ENCODE peak calls at places on chromosomes 6 and 20, in six cellular contexts. Q is ascending aorta, O is coronary artery, Z is right cardiac atrium, J is adrenal gland, S is cardiac muscle cell. K is an unnamed sample.
A peak's percentile ranks its signal among the peaks of the same experiment; 100 is the strongest.

GRCh38 chr20:11520596-11520995 is 397.1 kb upstream of the BTBD3 start:
- DNase-seq in S (no peak), O (no peak), J (no peak), Z (no peak), Q (no peak), K (no peak)

GRCh38 chr20:52889225-52889624 is 82.9 kb upstream of the TSHZ2 start:
- DNase-seq in J (no peak), Z (no peak), S (peak; percentile 57), Q (no peak), O (no peak), K (no peak)

GRCh38 chr6:125953502-125953875 is 3.1 kb upstream of the HINT3 start:
- DNase-seq in S (no peak), Q (no peak), O (no peak), J (no peak), Z (no peak), K (peak; percentile 45)

GRCh38 chr20:13462091-13462490 is 176.6 kb downstream of the TASP1 start:
- DNase-seq in S (no peak), J (no peak), Q (no peak), Z (no peak), O (no peak), K (no peak)

GRCh38 chr6:25218346-25218745 is 60.8 kb upstream of the CARMIL1 start:
- DNase-seq in S (no peak), J (peak; percentile 54), Q (no peak), Z (no peak), O (no peak), K (no peak)

GRCh38 chr20:61942526-61942925 is 123.2 kb downstream of the TAF4 start:
- DNase-seq in O (no peak), S (no peak), Z (no peak), J (no peak), Q (no peak), K (peak; percentile 19)

GRCh38 chr20:10131612-10132345 is 86.9 kb upstream of the SNAP25 start:
- DNase-seq in Q (no peak), S (peak; percentile 83), J (peak; percentile 90), O (no peak), Z (peak; percentile 92), K (no peak)

GRCh38 chr6:159679091-159680077 is 13.7 kb downstream of the SOD2 start:
- DNase-seq in O (no peak), Z (no peak), Q (no peak), J (no peak), S (no peak), K (no peak)

GRCh38 chr6:81894788-81895221 is 142.3 kb upstream of the TENT5A start:
- DNase-seq in O (no peak), J (peak; percentile 61), Q (no peak), S (peak; percentile 22), Z (peak; percentile 88), K (no peak)

GRCh38 chr6:106309766-106310373 is 15.7 kb downstream of the ATG5 start:
- DNase-seq in J (no peak), Q (no peak), O (no peak), S (peak; percentile 40), Z (no peak), K (no peak)

GRCh38 chr20:25076731-25077609 is 5.0 kb downstream of the VSX1 start:
- DNase-seq in O (peak; percentile 31), S (peak; percentile 52), J (peak; percentile 73), Q (no peak), Z (no peak), K (no peak)

GRCh38 chr6:49072146-49072545 is 390.9 kb downstream of the MMUT start:
- DNase-seq in Q (no peak), O (no peak), J (no peak), S (no peak), Z (no peak), K (no peak)

GRCh38 chr6:95905132-95905531 is 110.6 kb upstream of the FUT9 start:
- DNase-seq in Q (no peak), Z (no peak), O (no peak), J (no peak), S (no peak), K (no peak)

GRCh38 chr20:48765359-48765758 is 62.4 kb downstream of the PREX1 start:
- DNase-seq in Z (no peak), O (no peak), Q (no peak), J (no peak), S (no peak), K (no peak)

GRCh38 chr6:52533491-52533890 is 43.4 kb downstream of the TRAM2 start:
- DNase-seq in Q (no peak), O (no peak), S (no peak), J (no peak), Z (no peak), K (no peak)

GRCh38 chr6:56838965-56839364 is 115.9 kb upstream of the BEND6 start:
- DNase-seq in Z (no peak), O (no peak), J (no peak), Q (no peak), S (no peak), K (no peak)

GRCh38 chr20:49539481-49540231 is 28.3 kb downstream of the PTGIS start:
- DNase-seq in J (no peak), S (no peak), O (peak; percentile 63), Q (no peak), Z (no peak), K (no peak)

GRCh38 chr6:47844881-47845280 is 63.0 kb downstream of the OPN5 start:
- DNase-seq in Q (no peak), Z (no peak), J (no peak), O (no peak), S (no peak), K (no peak)

GRCh38 chr6:20789162-20789561 is 254.9 kb downstream of the CDKAL1 start:
- DNase-seq in Z (no peak), S (peak; percentile 60), J (no peak), Q (no peak), O (no peak), K (no peak)

GRCh38 chr20:59125332-59125731 is 38.3 kb upstream of the ZNF831 start:
- DNase-seq in S (no peak), Z (no peak), Q (no peak), O (no peak), J (no peak), K (no peak)

GRCh38 chr20:59124326-59125029 is 39.1 kb upstream of the ZNF831 start:
- DNase-seq in J (peak; percentile 66), Q (no peak), Z (no peak), O (peak; percentile 58), S (no peak), K (no peak)

GRCh38 chr20:59123011-59123676 is 40.5 kb upstream of the ZNF831 start:
- DNase-seq in Q (no peak), S (no peak), Z (no peak), J (no peak), O (peak; percentile 26), K (no peak)

GRCh38 chr20:59122377-59122932 is 41.2 kb upstream of the ZNF831 start:
- DNase-seq in Q (no peak), S (no peak), J (no peak), Z (no peak), O (no peak), K (no peak)

GRCh38 chr20:59123677-59124060 is 40.0 kb upstream of the ZNF831 start:
- DNase-seq in Q (no peak), J (no peak), O (no peak), Z (no peak), S (no peak), K (no peak)
- H3K4me3 ChIP-seq in Q (no peak overlapping the region), J (no peak overlapping the region), O (no peak overlapping the region), Z (no peak overlapping the region), S (no peak overlapping the region), K (no peak overlapping the region)

GRCh38 chr6:146895101-146895771 is 296.5 kb downstream of the ADGB start:
- DNase-seq in S (no peak), Q (no peak), Z (no peak), O (no peak), J (no peak), K (no peak)

GRCh38 chr6:146894624-146895023 is 295.9 kb downstream of the ADGB start:
- DNase-seq in Z (no peak), J (no peak), Q (no peak), S (no peak), O (no peak), K (no peak)

GRCh38 chr6:146896062-146896813 is 297.5 kb downstream of the ADGB start:
- DNase-seq in Q (no peak), O (no peak), J (no peak), Z (no peak), S (no peak), K (no peak)

GRCh38 chr6:146896960-146897701 is 298.4 kb downstream of the ADGB start:
- DNase-seq in S (no peak), J (no peak), Z (no peak), O (no peak), Q (no peak), K (no peak)

GRCh38 chr6:146895772-146896061 is 296.9 kb downstream of the ADGB start:
- DNase-seq in Q (no peak), O (no peak), S (no peak), Z (no peak), J (no peak), K (no peak)
- H3K27ac ChIP-seq in Q (no peak overlapping the region), O (no peak overlapping the region), S (no peak overlapping the region), Z (no peak overlapping the region), J (no peak overlapping the region), K (no peak overlapping the region)

DNA sequence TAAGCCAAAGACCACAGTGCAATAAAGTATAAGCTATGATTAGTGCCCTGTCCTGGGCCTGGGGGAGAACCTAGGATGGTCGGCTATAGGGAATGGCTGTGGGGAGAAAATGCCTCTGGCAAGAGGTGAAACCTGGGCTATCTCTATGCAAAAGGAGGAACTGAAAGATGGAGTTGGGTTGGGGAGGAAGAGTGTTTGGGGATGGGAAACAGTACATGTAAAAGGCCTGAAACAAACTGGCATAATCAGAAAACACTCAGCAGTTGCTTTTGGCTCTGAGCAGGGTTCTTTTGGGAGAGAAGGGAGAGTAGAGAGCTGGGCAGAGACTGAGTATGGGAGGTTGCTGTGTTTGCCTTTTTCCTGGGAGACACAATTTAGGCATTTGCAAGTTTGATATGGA is 31.9 kb upstream of the FUCA2 start:
- DNase-seq in Q (no peak), Z (no peak), J (no peak), S (no peak), O (no peak), K (no peak)
- H3K4me3 ChIP-seq in Q (no peak overlapping the region), Z (no peak overlapping the region), J (no peak overlapping the region), S (no peak overlapping the region), O (no peak overlapping the region), K (no peak overlapping the region)

GRCh38 chr6:7781240-7781639 is 55.3 kb downstream of the BMP6 start:
- DNase-seq in S (no peak), Z (no peak), Q (no peak), J (no peak), O (no peak), K (no peak)

GRCh38 chr6:7773914-7774313 is 48.0 kb downstream of the BMP6 start:
- DNase-seq in J (no peak), O (no peak), S (no peak), Z (no peak), Q (no peak), K (no peak)

GRCh38 chr6:7777062-7777461 is 51.2 kb downstream of the BMP6 start:
- DNase-seq in O (no peak), Q (no peak), Z (no peak), S (no peak), J (no peak), K (no peak)

GRCh38 chr6:7773322-7773721 is 47.4 kb downstream of the BMP6 start:
- DNase-seq in Z (no peak), J (no peak), Q (no peak), O (no peak), S (no peak), K (no peak)

DNA sequence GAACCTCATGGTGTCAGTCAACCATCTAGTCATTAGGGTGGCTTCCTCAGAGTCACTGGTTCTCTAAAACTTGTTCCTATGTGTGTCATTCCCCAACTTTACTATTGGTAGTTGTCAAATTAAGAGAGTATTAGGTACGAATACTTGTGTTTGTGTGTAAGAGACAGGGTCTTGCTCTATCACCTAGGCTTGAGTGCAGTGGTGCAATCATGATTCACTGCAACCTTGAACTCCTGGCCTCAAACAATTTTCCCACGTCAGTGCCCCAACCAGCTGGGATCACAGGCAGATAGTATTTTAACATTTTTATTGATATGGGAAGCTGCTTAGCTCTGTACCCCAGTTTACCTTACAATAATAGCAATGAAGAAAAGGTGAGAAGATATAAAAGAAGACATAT is 50.6 kb downstream of the BMP6 start:
- DNase-seq in Z (no peak), Q (no peak), J (no peak), S (no peak), O (no peak), K (no peak)
- H3K27ac ChIP-seq in Z (no peak overlapping the region), Q (no peak overlapping the region), J (no peak overlapping the region), S (no peak overlapping the region), O (no peak overlapping the region), K (no peak overlapping the region)